ENCODE peak calls at places on chromosomes 7 and 10, in ten cellular contexts. L is T-helper 2 cell, V is skeletal muscle cell, Y is SK-N-DZ, D is fibroblast of pulmonary artery, H is NCI-H1105 treated with DMSO at 0.1 percent for 48 hours, T is LNCaP clone FGC, A is mucosa of gallbladder, P is T follicular helper cell, O is progenitor cell of endocrine pancreas. W is an unnamed sample.

GRCh38 chr7:100540073-100540723 is 1.2 kb downstream of the AGFG2 start:
- DNase-seq in L (no peak), V (no peak), Y (no peak), D (no peak), H (no peak), T (no peak), A (peak), P (no peak), O (no peak), W (no peak)

GRCh38 chr7:144048648-144049047 is at the start of gene OR2A5:
- DNase-seq in L (no peak), V (no peak), Y (no peak), D (no peak), H (peak), T (no peak), A (no peak), P (no peak), O (no peak), W (no peak)

GRCh38 chr7:138738551-138739335 is 37.6 kb upstream of the SVOPL start:
- DNase-seq in L (peak), V (peak), Y (peak), D (peak), H (peak), T (peak), A (peak), P (peak), O (peak), W (peak)

GRCh38 chr7:141975806-141976523 is 2.4 kb upstream of the TAS2R38 start:
- DNase-seq in L (peak), V (no peak), Y (peak), D (peak), H (peak), T (peak), A (peak), P (peak), O (peak), W (peak)

GRCh38 chr10:20742737-20743136 is 154.4 kb downstream of the NEBL start:
- DNase-seq in L (no peak), V (no peak), Y (no peak), D (no peak), H (no peak), T (no peak), A (no peak), P (no peak), O (no peak), W (no peak)

GRCh38 chr7:20340839-20341238 is 10.1 kb downstream of the ITGB8 start:
- DNase-seq in L (no peak), V (no peak), Y (no peak), D (peak), H (no peak), T (no peak), A (peak), P (no peak), O (no peak), W (no peak)

GRCh38 chr7:125032943-125033342 is 103.3 kb upstream of the POT1 start:
- DNase-seq in L (no peak), V (no peak), Y (no peak), D (no peak), H (no peak), T (peak), A (no peak), P (no peak), O (no peak), W (no peak)

GRCh38 chr7:100670074-100670473 is 3.5 kb upstream of the GNB2 start:
- DNase-seq in L (no peak), V (no peak), Y (no peak), D (no peak), H (no peak), T (no peak), A (no peak), P (no peak), O (no peak), W (no peak)

GRCh38 chr10:93790454-93790853 is 32.7 kb downstream of the LGI1 start:
- DNase-seq in L (no peak), V (no peak), Y (no peak), D (no peak), H (no peak), T (no peak), A (no peak), P (no peak), O (no peak), W (no peak)

GRCh38 chr10:111206521-111206920 is 129.7 kb downstream of the ADRA2A start:
- DNase-seq in L (no peak), V (no peak), Y (no peak), D (no peak), H (no peak), T (no peak), A (no peak), P (no peak), O (no peak), W (no peak)

GRCh38 chr7:96327429-96327828 is 5.5 kb upstream of the SLC25A13 start:
- DNase-seq in L (no peak), V (no peak), Y (no peak), D (no peak), H (peak), T (peak), A (peak), P (no peak), O (no peak), W (no peak)

GRCh38 chr10:124035928-124036558 is 57.4 kb downstream of the CHST15 start:
- DNase-seq in L (no peak), V (no peak), Y (no peak), D (no peak), H (no peak), T (no peak), A (peak), P (no peak), O (peak), W (no peak)

GRCh38 chr7:121385800-121386179 is 10.3 kb downstream of the FAM3C start:
- DNase-seq in L (no peak), V (peak), Y (no peak), D (peak), H (peak), T (no peak), A (no peak), P (no peak), O (no peak), W (no peak)

GRCh38 chr7:39595102-39595620 is 28.2 kb upstream of the RALA start:
- DNase-seq in L (no peak), V (no peak), Y (no peak), D (peak), H (peak), T (peak), A (no peak), P (no peak), O (no peak), W (no peak)

GRCh38 chr7:32104766-32105165 is 34.6 kb upstream of the PDE1C start:
- DNase-seq in L (no peak), V (no peak), Y (no peak), D (no peak), H (no peak), T (no peak), A (no peak), P (no peak), O (no peak), W (no peak)

GRCh38 chr10:22293747-22294404 is 22.3 kb upstream of the COMMD3 start:
- DNase-seq in L (no peak), V (no peak), Y (no peak), D (no peak), H (no peak), T (no peak), A (no peak), P (no peak), O (no peak), W (no peak)

GRCh38 chr7:4025694-4026615 is 656.1 kb upstream of the FOXK1 start:
- DNase-seq in L (no peak), V (no peak), Y (peak), D (no peak), H (no peak), T (no peak), A (peak), P (no peak), O (no peak), W (no peak)

GRCh38 chr7:155356323-155357105 is 58.8 kb downstream of the INSIG1 start:
- DNase-seq in L (no peak), V (no peak), Y (no peak), D (no peak), H (no peak), T (no peak), A (no peak), P (no peak), O (no peak), W (peak)

GRCh38 chr7:117193564-117193963 is 129.3 kb downstream of the WNT2 start:
- DNase-seq in L (no peak), V (no peak), Y (no peak), D (peak), H (no peak), T (no peak), A (no peak), P (no peak), O (no peak), W (no peak)

GRCh38 chr7:46387646-46388045 is 466.6 kb upstream of the IGFBP3 start:
- DNase-seq in L (no peak), V (peak), Y (no peak), D (peak), H (no peak), T (no peak), A (no peak), P (no peak), O (no peak), W (no peak)

GRCh38 chr7:52287698-52288097 is 747.7 kb upstream of the POM121L12 start:
- DNase-seq in L (no peak), V (no peak), Y (no peak), D (no peak), H (no peak), T (no peak), A (no peak), P (no peak), O (no peak), W (no peak)

GRCh38 chr10:111756541-111757061 is 427.0 kb downstream of the GPAM start:
- DNase-seq in L (no peak), V (peak), Y (peak), D (no peak), H (peak), T (peak), A (peak), P (no peak), O (peak), W (peak)

GRCh38 chr7:141045842-141046630 is 27.8 kb upstream of the TMEM178B start:
- DNase-seq in L (no peak), V (no peak), Y (no peak), D (peak), H (no peak), T (no peak), A (no peak), P (no peak), O (no peak), W (no peak)

GRCh38 chr10:103598654-103599115 is 105.2 kb downstream of the NEURL1 start:
- DNase-seq in L (no peak), V (peak), Y (peak), D (peak), H (peak), T (peak), A (peak), P (no peak), O (peak), W (peak)

GRCh38 chr10:62638062-62638477 is 166.4 kb upstream of the ADO start:
- DNase-seq in L (no peak), V (no peak), Y (no peak), D (peak), H (no peak), T (no peak), A (no peak), P (no peak), O (no peak), W (no peak)

GRCh38 chr7:139777304-139777890 is 401 bp downstream of the HIPK2 start:
- DNase-seq in L (peak), V (no peak), Y (no peak), D (no peak), H (peak), T (no peak), A (no peak), P (peak), O (peak), W (peak)

GRCh38 chr7:1812693-1813393 is 142.8 kb downstream of the ELFN1 start:
- DNase-seq in L (no peak), V (no peak), Y (peak), D (no peak), H (no peak), T (no peak), A (no peak), P (no peak), O (no peak), W (peak)

GRCh38 chr7:51029586-51030230 is 247.0 kb upstream of the GRB10 start:
- DNase-seq in L (no peak), V (peak), Y (no peak), D (peak), H (no peak), T (no peak), A (no peak), P (no peak), O (no peak), W (no peak)

GRCh38 chr7:69880848-69881247 is 282.6 kb downstream of the AUTS2 start:
- DNase-seq in L (no peak), V (no peak), Y (peak), D (no peak), H (peak), T (no peak), A (no peak), P (no peak), O (no peak), W (no peak)

GRCh38 chr10:86344281-86344680 is 22.3 kb downstream of the GRID1 start:
- DNase-seq in L (no peak), V (no peak), Y (no peak), D (no peak), H (no peak), T (no peak), A (no peak), P (no peak), O (no peak), W (peak)

GRCh38 chr10:131900350-131901152 is at the start of gene PPP2R2D:
- DNase-seq in L (peak), V (peak), Y (peak), D (peak), H (peak), T (peak), A (peak), P (peak), O (peak), W (peak)

GRCh38 chr7:105677803-105678583 is 96.7 kb upstream of the EFCAB10 start:
- DNase-seq in L (peak), V (no peak), Y (no peak), D (no peak), H (no peak), T (no peak), A (peak), P (peak), O (no peak), W (no peak)

GRCh38 chr7:95298091-95298490 is 26.2 kb downstream of the PON1 start:
- DNase-seq in L (no peak), V (no peak), Y (no peak), D (no peak), H (no peak), T (no peak), A (no peak), P (no peak), O (no peak), W (no peak)

GRCh38 chr7:47611045-47611511 is 29.2 kb upstream of the TNS3 start:
- DNase-seq in L (no peak), V (no peak), Y (no peak), D (no peak), H (no peak), T (no peak), A (peak), P (no peak), O (no peak), W (no peak)

W was measured in glutamatergic neuron.